ENCODE peak calls at places on chromosomes 13 and 19, in eight cellular contexts. One of them, this sample, is unnamed.

GRCh38 chr13:100694722-100695644 is 20.4 kb upstream of the TMTC4 start:
- DNase-seq in COLO829: peak; percentile 45
- DNase-seq in SJCRH30: peak; percentile 34
- DNase-seq in T47D: no peak
- DNase-seq in uterus: no peak
- DNase-seq in hepatic stellate cell: peak; percentile 76
- DNase-seq in iris pigment epithelial cell: peak; percentile 67
- DNase-seq in osteocyte: no peak
- DNase-seq in this sample: no peak

GRCh38 chr13:20822406-20822805 is 48.6 kb upstream of the EEF1AKMT1 start:
- DNase-seq in COLO829: no peak
- DNase-seq in SJCRH30: no peak
- DNase-seq in T47D: no peak
- DNase-seq in uterus: no peak
- DNase-seq in hepatic stellate cell: no peak
- DNase-seq in iris pigment epithelial cell: no peak
- DNase-seq in osteocyte: no peak
- DNase-seq in this sample: no peak

GRCh38 chr13:46324976-46325375 is 62.1 kb downstream of the RUBCNL start:
- DNase-seq in COLO829: no peak
- DNase-seq in SJCRH30: no peak
- DNase-seq in T47D: no peak
- DNase-seq in uterus: no peak
- DNase-seq in hepatic stellate cell: no peak
- DNase-seq in iris pigment epithelial cell: peak; percentile 30
- DNase-seq in osteocyte: no peak
- DNase-seq in this sample: no peak

GRCh38 chr19:10651821-10652220 is 2.3 kb upstream of the ILF3 start:
- DNase-seq in COLO829: no peak
- DNase-seq in SJCRH30: peak; percentile 70
- DNase-seq in T47D: no peak
- DNase-seq in uterus: no peak
- DNase-seq in hepatic stellate cell: no peak
- DNase-seq in iris pigment epithelial cell: no peak
- DNase-seq in osteocyte: no peak
- DNase-seq in this sample: no peak

GRCh38 chr13:20997301-20998061 is 63.9 kb downstream of the LATS2 start:
- DNase-seq in COLO829: no peak
- DNase-seq in SJCRH30: no peak
- DNase-seq in T47D: no peak
- DNase-seq in uterus: no peak
- DNase-seq in hepatic stellate cell: peak; percentile 90
- DNase-seq in iris pigment epithelial cell: peak; percentile 94
- DNase-seq in osteocyte: no peak
- DNase-seq in this sample: no peak

GRCh38 chr13:39253774-39254173 is 215.5 kb downstream of the NHLRC3 start:
- DNase-seq in COLO829: no peak
- DNase-seq in SJCRH30: peak; percentile 89
- DNase-seq in T47D: no peak
- DNase-seq in uterus: no peak
- DNase-seq in hepatic stellate cell: peak; percentile 2
- DNase-seq in iris pigment epithelial cell: peak; percentile 83
- DNase-seq in osteocyte: no peak
- DNase-seq in this sample: no peak

GRCh38 chr13:46679369-46680180 is 117.4 kb downstream of the ESD start:
- DNase-seq in COLO829: no peak
- DNase-seq in SJCRH30: no peak
- DNase-seq in T47D: no peak
- DNase-seq in uterus: peak; percentile 37
- DNase-seq in hepatic stellate cell: peak; percentile 78
- DNase-seq in iris pigment epithelial cell: peak; percentile 79
- DNase-seq in osteocyte: no peak
- DNase-seq in this sample: no peak

GRCh38 chr19:13087295-13087694 is 15.4 kb downstream of the LYL1 start:
- DNase-seq in COLO829: no peak
- DNase-seq in SJCRH30: no peak
- DNase-seq in T47D: no peak
- DNase-seq in uterus: no peak
- DNase-seq in hepatic stellate cell: no peak
- DNase-seq in iris pigment epithelial cell: no peak
- DNase-seq in osteocyte: no peak
- DNase-seq in this sample: no peak

GRCh38 chr19:43914051-43914450 is 21.0 kb downstream of the ZNF45 start:
- DNase-seq in COLO829: no peak
- DNase-seq in SJCRH30: no peak
- DNase-seq in T47D: no peak
- DNase-seq in uterus: no peak
- DNase-seq in hepatic stellate cell: no peak
- DNase-seq in iris pigment epithelial cell: no peak
- DNase-seq in osteocyte: no peak
- DNase-seq in this sample: no peak

GRCh38 chr13:26855921-26856320 is 95.3 kb upstream of the GPR12 start:
- DNase-seq in COLO829: peak; percentile 86
- DNase-seq in SJCRH30: no peak
- DNase-seq in T47D: no peak
- DNase-seq in uterus: no peak
- DNase-seq in hepatic stellate cell: no peak
- DNase-seq in iris pigment epithelial cell: no peak
- DNase-seq in osteocyte: no peak
- DNase-seq in this sample: no peak

GRCh38 chr13:105442040-105442439 is 1093.4 kb downstream of the EFNB2 start:
- DNase-seq in COLO829: no peak
- DNase-seq in SJCRH30: no peak
- DNase-seq in T47D: no peak
- DNase-seq in uterus: no peak
- DNase-seq in hepatic stellate cell: no peak
- DNase-seq in iris pigment epithelial cell: no peak
- DNase-seq in osteocyte: no peak
- DNase-seq in this sample: no peak

GRCh38 chr13:34025746-34026145 is 207.8 kb downstream of the RFC3 start:
- DNase-seq in COLO829: no peak
- DNase-seq in SJCRH30: no peak
- DNase-seq in T47D: no peak
- DNase-seq in uterus: no peak
- DNase-seq in hepatic stellate cell: no peak
- DNase-seq in iris pigment epithelial cell: peak; percentile 42
- DNase-seq in osteocyte: no peak
- DNase-seq in this sample: no peak

GRCh38 chr19:29807178-29807577 is 4.6 kb upstream of the CCNE1 start:
- DNase-seq in COLO829: no peak
- DNase-seq in SJCRH30: no peak
- DNase-seq in T47D: no peak
- DNase-seq in uterus: no peak
- DNase-seq in hepatic stellate cell: no peak
- DNase-seq in iris pigment epithelial cell: no peak
- DNase-seq in osteocyte: no peak
- DNase-seq in this sample: no peak

GRCh38 chr13:110206170-110206569 is 100.8 kb downstream of the COL4A1 start:
- DNase-seq in COLO829: no peak
- DNase-seq in SJCRH30: no peak
- DNase-seq in T47D: no peak
- DNase-seq in uterus: no peak
- DNase-seq in hepatic stellate cell: no peak
- DNase-seq in iris pigment epithelial cell: no peak
- DNase-seq in osteocyte: peak; percentile 51
- DNase-seq in this sample: no peak

GRCh38 chr19:54209748-54210494 is 9.3 kb downstream of the RPS9 start:
- DNase-seq in COLO829: peak; percentile 93
- DNase-seq in SJCRH30: peak; percentile 95
- DNase-seq in T47D: no peak
- DNase-seq in uterus: peak; percentile 80
- DNase-seq in hepatic stellate cell: peak; percentile 97
- DNase-seq in iris pigment epithelial cell: peak; percentile 99
- DNase-seq in osteocyte: peak; percentile 93
- DNase-seq in this sample: no peak

GRCh38 chr13:104837756-104838155 is 1697.7 kb downstream of the EFNB2 start:
- DNase-seq in COLO829: no peak
- DNase-seq in SJCRH30: no peak
- DNase-seq in T47D: no peak
- DNase-seq in uterus: no peak
- DNase-seq in hepatic stellate cell: no peak
- DNase-seq in iris pigment epithelial cell: peak; percentile 15
- DNase-seq in osteocyte: no peak
- DNase-seq in this sample: peak; percentile 99

GRCh38 chr13:59441596-59442280 is 722.0 kb downstream of the DIAPH3 start:
- DNase-seq in COLO829: no peak
- DNase-seq in SJCRH30: no peak
- DNase-seq in T47D: no peak
- DNase-seq in uterus: no peak
- DNase-seq in hepatic stellate cell: no peak
- DNase-seq in iris pigment epithelial cell: no peak
- DNase-seq in osteocyte: no peak
- DNase-seq in this sample: no peak

GRCh38 chr13:110390572-110390971 is 83.5 kb downstream of the COL4A2 start:
- DNase-seq in COLO829: no peak
- DNase-seq in SJCRH30: no peak
- DNase-seq in T47D: no peak
- DNase-seq in uterus: no peak
- DNase-seq in hepatic stellate cell: peak; percentile 88
- DNase-seq in iris pigment epithelial cell: peak; percentile 96
- DNase-seq in osteocyte: no peak
- DNase-seq in this sample: no peak

GRCh38 chr13:38045278-38046048 is 175.9 kb upstream of the TRPC4 start:
- DNase-seq in COLO829: no peak
- DNase-seq in SJCRH30: peak; percentile 22
- DNase-seq in T47D: no peak
- DNase-seq in uterus: no peak
- DNase-seq in hepatic stellate cell: no peak
- DNase-seq in iris pigment epithelial cell: peak; percentile 59
- DNase-seq in osteocyte: no peak
- DNase-seq in this sample: no peak